ENCODE peak calls at places on chromosomes 2 and 18, in four cellular contexts. One of them, this sample, is unnamed. For H3K4me1, the result is how much of the 10 kb centered on the place peaks cover.

GRCh38 chr18:3498705-3499451 is 48.9 kb downstream of the TGIF1 start:
- DNase-seq in uterus: peak
- DNase-seq in hepatocyte: peak
- DNase-seq in MM.1S: no peak
- DNase-seq in this sample: no peak

GRCh38 chr2:102708847-102709559 is 52.8 kb upstream of the TMEM182 start:
- DNase-seq in hepatocyte: peak
- DNase-seq in uterus: no peak
- DNase-seq in MM.1S: no peak
- DNase-seq in this sample: no peak

GRCh38 chr2:46460991-46461715 is 18.2 kb upstream of the TMEM247 start:
- DNase-seq in hepatocyte: peak
- DNase-seq in MM.1S: peak
- DNase-seq in uterus: peak
- DNase-seq in this sample: peak

GRCh38 chr2:66538291-66538690 is 103.4 kb downstream of the MEIS1 start:
- DNase-seq in uterus: no peak
- DNase-seq in hepatocyte: no peak
- DNase-seq in MM.1S: no peak
- DNase-seq in this sample: no peak

GRCh38 chr2:219433666-219434467 is 776 bp upstream of the SPEG start:
- DNase-seq in MM.1S: no peak
- DNase-seq in uterus: no peak
- DNase-seq in hepatocyte: no peak
- DNase-seq in this sample: peak

GRCh38 chr2:235638541-235639192 is 144.8 kb downstream of the AGAP1 start:
- DNase-seq in MM.1S: no peak
- DNase-seq in hepatocyte: no peak
- DNase-seq in uterus: no peak
- DNase-seq in this sample: no peak

GRCh38 chr2:6254446-6254845 is 562.3 kb downstream of the SOX11 start:
- DNase-seq in uterus: no peak
- DNase-seq in hepatocyte: no peak
- DNase-seq in MM.1S: no peak
- DNase-seq in this sample: no peak

GRCh38 chr2:147031897-147032296 is 812.9 kb upstream of the ACVR2A start:
- DNase-seq in MM.1S: no peak
- DNase-seq in uterus: no peak
- DNase-seq in hepatocyte: no peak
- DNase-seq in this sample: no peak

GRCh38 chr2:239225456-239225855 is 175.4 kb downstream of the HDAC4 start:
- DNase-seq in MM.1S: no peak
- DNase-seq in uterus: no peak
- DNase-seq in hepatocyte: no peak
- DNase-seq in this sample: peak

GRCh38 chr2:149401007-149401406 is 70.6 kb downstream of the LYPD6 start:
- DNase-seq in hepatocyte: no peak
- DNase-seq in MM.1S: no peak
- DNase-seq in uterus: no peak
- DNase-seq in this sample: no peak

GRCh38 chr2:181766129-181766528 is 85.8 kb upstream of the NEUROD1 start:
- DNase-seq in uterus: no peak
- DNase-seq in MM.1S: no peak
- DNase-seq in hepatocyte: no peak
- DNase-seq in this sample: no peak

GRCh38 chr2:42189235-42189566 is 20.0 kb downstream of the EML4 start:
- DNase-seq in hepatocyte: no peak
- DNase-seq in MM.1S: no peak
- DNase-seq in uterus: no peak
- DNase-seq in this sample: no peak

GRCh38 chr2:146317959-146318358 is 1526.9 kb upstream of the ACVR2A start:
- DNase-seq in hepatocyte: no peak
- DNase-seq in MM.1S: no peak
- DNase-seq in uterus: no peak
- DNase-seq in this sample: no peak

GRCh38 chr2:105989070-105989469 is 205.0 kb downstream of the UXS1 start:
- DNase-seq in MM.1S: no peak
- DNase-seq in uterus: no peak
- DNase-seq in hepatocyte: no peak
- DNase-seq in this sample: no peak

GRCh38 chr2:172098650-172099471 is 3.8 kb downstream of the DLX2 start:
- DNase-seq in uterus: no peak
- DNase-seq in MM.1S: no peak
- DNase-seq in hepatocyte: peak
- DNase-seq in this sample: peak

GRCh38 chr2:214881647-214882205 is 72.2 kb upstream of the BARD1 start:
- DNase-seq in hepatocyte: peak
- DNase-seq in MM.1S: no peak
- DNase-seq in uterus: no peak
- DNase-seq in this sample: no peak

GRCh38 chr2:237306083-237306786 is 107.7 kb downstream of the COL6A3 start:
- DNase-seq in MM.1S: no peak
- DNase-seq in uterus: no peak
- DNase-seq in hepatocyte: no peak
- DNase-seq in this sample: no peak

GRCh38 chr2:44844651-44845270 is 96.7 kb upstream of the SIX3 start:
- DNase-seq in MM.1S: no peak
- DNase-seq in uterus: no peak
- DNase-seq in hepatocyte: no peak
- DNase-seq in this sample: no peak

GRCh38 chr18:57352761-57353136 is 392 bp downstream of the ST8SIA3 start:
- DNase-seq in hepatocyte: no peak
- DNase-seq in MM.1S: no peak
- DNase-seq in uterus: no peak
- DNase-seq in this sample: no peak

GRCh38 chr2:130873700-130874346 is 37.1 kb downstream of the ARHGEF4 start:
- DNase-seq in uterus: peak
- DNase-seq in hepatocyte: peak
- DNase-seq in MM.1S: peak
- DNase-seq in this sample: peak

GRCh38 chr2:189143930-189144329 is 35.6 kb downstream of the COL5A2 start:
- DNase-seq in uterus: no peak
- DNase-seq in hepatocyte: peak
- DNase-seq in MM.1S: no peak
- DNase-seq in this sample: peak

GRCh38 chr2:213119061-213119809 is 32.2 kb downstream of the IKZF2 start:
- DNase-seq in uterus: no peak
- DNase-seq in hepatocyte: no peak
- DNase-seq in MM.1S: no peak
- DNase-seq in this sample: no peak

GRCh38 chr2:10303634-10304378 is 1.1 kb downstream of the HPCAL1 start:
- DNase-seq in hepatocyte: peak
- DNase-seq in MM.1S: peak
- DNase-seq in uterus: peak
- DNase-seq in this sample: no peak

GRCh38 chr2:176283268-176283667 is 14.0 kb downstream of the MTX2 start:
- DNase-seq in hepatocyte: no peak
- DNase-seq in uterus: no peak
- DNase-seq in MM.1S: no peak
- DNase-seq in this sample: no peak

GRCh38 chr2:1707771-1708351 is 36.5 kb downstream of the PXDN start:
- DNase-seq in uterus: peak
- DNase-seq in hepatocyte: peak
- DNase-seq in MM.1S: no peak
- DNase-seq in this sample: peak

GRCh38 chr2:223997938-223998337 is 40.7 kb downstream of the MRPL44 start:
- DNase-seq in MM.1S: no peak
- DNase-seq in hepatocyte: no peak
- DNase-seq in uterus: no peak
- DNase-seq in this sample: no peak

GRCh38 chr2:86068098-86069047 is 37.3 kb downstream of the POLR1A start:
- DNase-seq in uterus: no peak
- DNase-seq in hepatocyte: no peak
- DNase-seq in MM.1S: peak
- DNase-seq in this sample: no peak

GRCh38 chr2:238216651-238217184 is 13.2 kb upstream of the ILKAP start:
- DNase-seq in MM.1S: no peak
- DNase-seq in hepatocyte: no peak
- DNase-seq in uterus: no peak
- DNase-seq in this sample: no peak

GRCh38 chr2:15673919-15674636 is 82.4 kb downstream of the DDX1 start:
- DNase-seq in hepatocyte: peak
- DNase-seq in uterus: no peak
- DNase-seq in MM.1S: no peak
- DNase-seq in this sample: no peak

GRCh38 chr2:204722207-204722606 is 176.9 kb downstream of the PARD3B start:
- DNase-seq in uterus: no peak
- DNase-seq in hepatocyte: no peak
- DNase-seq in MM.1S: no peak
- DNase-seq in this sample: no peak

GRCh38 chr18:59605633-59606192 is 91.5 kb downstream of the CCBE1 start:
- DNase-seq in MM.1S: no peak
- DNase-seq in hepatocyte: no peak
- DNase-seq in uterus: no peak
- DNase-seq in this sample: no peak

GRCh38 chr2:223590964-223591363 is 11.2 kb downstream of the SCG2 start:
- DNase-seq in hepatocyte: no peak
- DNase-seq in uterus: no peak
- DNase-seq in MM.1S: no peak
- DNase-seq in this sample: no peak

GRCh38 chr18:13313006-13313661 is 94.6 kb downstream of the LDLRAD4 start:
- DNase-seq in uterus: no peak
- DNase-seq in hepatocyte: no peak
- DNase-seq in MM.1S: no peak
- DNase-seq in this sample: no peak

GRCh38 chr18:31555971-31556747 is 35.5 kb upstream of the TTR start:
- DNase-seq in hepatocyte: peak
- DNase-seq in uterus: no peak
- DNase-seq in MM.1S: peak
- DNase-seq in this sample: no peak

DNA sequence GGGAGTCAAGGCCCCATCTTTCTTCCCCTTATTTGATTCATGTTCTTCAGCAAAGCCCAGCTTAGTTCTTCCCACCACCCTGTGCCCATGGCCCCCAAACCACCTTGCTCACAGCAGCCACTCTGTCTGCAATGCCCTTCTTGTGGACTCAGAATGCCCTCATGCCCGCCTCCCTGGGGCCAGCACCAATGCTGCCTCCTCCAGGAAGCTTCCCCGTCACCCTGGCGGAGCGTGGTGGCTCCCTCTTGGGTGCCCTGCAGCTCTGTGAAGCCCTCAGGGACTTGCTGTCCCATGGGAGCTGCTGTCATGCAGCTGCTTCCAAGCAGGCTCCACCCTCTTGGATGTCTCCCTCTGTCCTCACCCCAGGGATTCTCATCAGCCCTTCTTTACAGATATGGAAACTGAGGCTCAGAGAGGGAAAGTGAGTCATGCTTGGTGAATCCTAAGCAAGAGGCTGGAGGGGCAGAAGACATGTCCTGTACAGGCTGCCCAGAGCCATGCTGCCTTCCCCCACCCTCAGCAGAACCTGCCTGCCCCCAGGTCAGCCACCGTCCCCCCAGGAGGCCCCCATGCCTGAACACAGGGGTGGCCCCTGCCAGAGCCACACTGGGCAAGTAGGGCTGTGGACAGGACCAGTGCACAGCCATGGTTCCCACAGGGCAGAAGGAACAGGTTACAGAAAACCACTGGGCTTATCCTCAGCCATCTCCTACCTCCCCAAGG is 11.8 kb upstream of the DUSP2 start:
- DNase-seq in MM.1S: no peak
- DNase-seq in hepatocyte: no peak
- DNase-seq in uterus: no peak
- DNase-seq in this sample: peak
- H3K4me3 ChIP-seq in MM.1S: no peak
- H3K4me3 ChIP-seq in hepatocyte: no peak
- H3K4me3 ChIP-seq in uterus: no peak
- H3K4me3 ChIP-seq in this sample: no peak

GRCh38 chr2:200899482-200899881 is 10.3 kb downstream of the NIF3L1 start:
- DNase-seq in MM.1S: no peak
- DNase-seq in uterus: no peak
- DNase-seq in hepatocyte: no peak
- DNase-seq in this sample: no peak
- H3K4me1 ChIP-seq in MM.1S: under half
- H3K4me1 ChIP-seq in uterus: under half
- H3K4me1 ChIP-seq in hepatocyte: under half
- H3K4me1 ChIP-seq in this sample: under half

GRCh38 chr2:24351627-24351938 is 8.8 kb downstream of the ITSN2 start:
- DNase-seq in MM.1S: no peak
- DNase-seq in hepatocyte: no peak
- DNase-seq in uterus: no peak
- DNase-seq in this sample: no peak
- H3K4me3 ChIP-seq in MM.1S: no peak
- H3K4me3 ChIP-seq in hepatocyte: no peak
- H3K4me3 ChIP-seq in uterus: no peak
- H3K4me3 ChIP-seq in this sample: no peak

GRCh38 chr2:134253804-134254203 is at the start of gene MGAT5:
- DNase-seq in hepatocyte: no peak
- DNase-seq in MM.1S: no peak
- DNase-seq in uterus: no peak
- DNase-seq in this sample: no peak
- H3K4me1 ChIP-seq in hepatocyte: under half
- H3K4me1 ChIP-seq in MM.1S: half or more
- H3K4me1 ChIP-seq in uterus: under half
- H3K4me1 ChIP-seq in this sample: under half

GRCh38 chr2:20977497-20977896 is 66.4 kb downstream of the APOB start:
- DNase-seq in MM.1S: no peak
- DNase-seq in hepatocyte: no peak
- DNase-seq in uterus: peak
- DNase-seq in this sample: peak
- H3K4me3 ChIP-seq in MM.1S: no peak
- H3K4me3 ChIP-seq in hepatocyte: no peak
- H3K4me3 ChIP-seq in uterus: no peak
- H3K4me3 ChIP-seq in this sample: no peak

GRCh38 chr2:136126021-136126420 is 8.1 kb upstream of the CXCR4 start:
- DNase-seq in hepatocyte: no peak
- DNase-seq in uterus: no peak
- DNase-seq in MM.1S: no peak
- DNase-seq in this sample: no peak
- H3K4me1 ChIP-seq in hepatocyte: under half
- H3K4me1 ChIP-seq in uterus: under half
- H3K4me1 ChIP-seq in MM.1S: under half
- H3K4me1 ChIP-seq in this sample: under half

This sample was measured in sigmoid colon.